ENCODE peak calls at places on chromosomes 12 and 14, in seven cellular contexts. M is lower lobe of right lung, N is psoas muscle, V is stomach, X is right lobe of liver, F is endothelial cell of umbilical vein, W is uterus. H is an unnamed sample. For H3K36me3, the result is how much of the 10 kb centered on the place peaks cover.

GRCh38 chr12:109910969-109911348 is 10.9 kb downstream of the TCHP start:
- DNase-seq in M (peak), N (no peak), V (no peak), X (no peak), F (no peak), W (no peak), H (no peak)

GRCh38 chr12:67704071-67704470 is 55.5 kb downstream of the DYRK2 start:
- DNase-seq in M (no peak), N (no peak), V (no peak), X (no peak), F (no peak), W (no peak), H (no peak)

GRCh38 chr14:99120147-99121026 is 151.6 kb downstream of the BCL11B start:
- DNase-seq in M (no peak), N (no peak), V (peak), X (no peak), F (no peak), W (no peak), H (no peak)

GRCh38 chr12:78674311-78675085 is 190.1 kb upstream of the SYT1 start:
- DNase-seq in M (no peak), N (no peak), V (no peak), X (no peak), F (no peak), W (no peak), H (no peak)

GRCh38 chr14:22476005-22476751 is 112.8 kb downstream of the DAD1 start:
- DNase-seq in M (no peak), N (no peak), V (no peak), X (no peak), F (no peak), W (no peak), H (no peak)

GRCh38 chr12:6336859-6337744 is 4.8 kb downstream of the TNFRSF1A start:
- DNase-seq in M (no peak), N (no peak), V (no peak), X (peak), F (peak), W (peak), H (no peak)

GRCh38 chr14:26621366-26621765 is 23.5 kb upstream of the NOVA1 start:
- DNase-seq in M (no peak), N (no peak), V (no peak), X (no peak), F (no peak), W (no peak), H (no peak)

GRCh38 chr14:50619569-50620141 is 48.5 kb downstream of the SAV1 start:
- DNase-seq in M (no peak), N (no peak), V (no peak), X (no peak), F (peak), W (no peak), H (no peak)

GRCh38 chr12:91483471-91483985 is 300.9 kb upstream of the DCN start:
- DNase-seq in M (no peak), N (no peak), V (no peak), X (no peak), F (no peak), W (no peak), H (no peak)

GRCh38 chr14:95229749-95230148 is 72.4 kb upstream of the DICER1 start:
- DNase-seq in M (no peak), N (no peak), V (no peak), X (no peak), F (no peak), W (no peak), H (no peak)

GRCh38 chr12:5965950-5966383 is 20.9 kb upstream of the ANO2 start:
- DNase-seq in M (peak), N (no peak), V (peak), X (peak), F (peak), W (no peak), H (no peak)

GRCh38 chr12:109065154-109065852 is 12.9 kb downstream of the USP30 start:
- DNase-seq in M (no peak), N (no peak), V (no peak), X (peak), F (no peak), W (no peak), H (no peak)

GRCh38 chr14:101358320-101358569 is 203.1 kb upstream of the DIO3 start:
- DNase-seq in M (no peak), N (no peak), V (no peak), X (no peak), F (no peak), W (peak), H (no peak)

GRCh38 chr14:69657961-69658360 is 46.6 kb downstream of the SUSD6 start:
- DNase-seq in M (peak), N (no peak), V (peak), X (peak), F (no peak), W (no peak), H (peak)

DNA sequence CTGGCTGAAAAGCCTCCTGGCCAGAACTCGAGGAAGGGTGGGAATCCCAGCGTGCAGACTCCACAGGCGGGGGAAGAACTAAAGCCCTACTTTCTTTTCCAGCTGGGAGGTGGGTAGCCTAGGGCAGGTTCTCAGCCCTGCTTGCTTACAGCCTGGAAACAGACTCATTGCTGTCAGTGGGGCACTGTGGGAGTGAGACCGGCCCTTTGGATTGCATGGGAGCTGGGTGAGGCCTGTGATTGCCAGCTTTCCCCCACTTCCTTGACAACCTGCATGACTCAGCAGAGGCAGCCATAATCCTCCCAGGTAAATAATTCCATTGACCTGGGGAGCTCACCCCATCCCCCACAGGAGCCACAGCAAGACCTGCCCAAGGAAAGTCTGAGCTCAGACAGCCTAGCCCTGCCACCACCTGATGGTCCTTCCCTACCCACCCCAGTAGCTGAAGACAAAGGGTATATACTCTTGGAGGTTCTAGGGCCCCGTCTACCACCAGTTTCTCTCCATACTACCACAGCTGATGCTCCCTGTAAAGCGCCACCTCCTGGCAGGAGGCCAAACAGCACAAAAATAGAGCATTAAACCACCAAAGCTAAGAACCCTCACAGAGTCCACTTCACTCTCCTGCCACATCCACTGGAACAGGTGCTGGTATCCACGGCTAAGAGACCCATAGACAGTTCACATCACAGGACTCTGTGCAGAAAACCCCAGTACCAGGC is 294.1 kb downstream of the SEC23A start:
- DNase-seq in M (no peak), N (no peak), V (peak), X (no peak), F (no peak), W (no peak), H (peak)
- TF ChIP-seq CTCF in M (no peak), N (no peak), V (no peak), X (no peak), F (no peak), W (no peak), H (peak)

GRCh38 chr14:24504425-24504824 is 3.6 kb downstream of the CMA1 start:
- DNase-seq in M (no peak), N (no peak), V (no peak), X (no peak), F (no peak), W (no peak), H (no peak)
- H3K4me3 ChIP-seq in M (no peak), N (no peak), V (no peak), X (no peak), F (no peak), W (no peak), H (no peak)

GRCh38 chr14:96304956-96305355 is 48.9 kb downstream of the BDKRB1 start:
- DNase-seq in M (no peak), N (no peak), V (no peak), X (no peak), F (no peak), W (no peak), H (no peak)
- H3K36me3 ChIP-seq in M (half or more), N (under half), V (under half), X (under half), F (under half), W (under half), H (half or more)

GRCh38 chr12:27709932-27710591 is 570 bp upstream of the MRPS35 start:
- DNase-seq in M (no peak), N (no peak), V (no peak), X (peak), F (peak), W (peak), H (no peak)

GRCh38 chr12:27707216-27707615 is 3.4 kb upstream of the MRPS35 start:
- DNase-seq in M (no peak), N (no peak), V (no peak), X (no peak), F (no peak), W (no peak), H (no peak)

GRCh38 chr12:27703720-27704452 is 6.7 kb upstream of the MRPS35 start:
- DNase-seq in M (peak), N (peak), V (peak), X (peak), F (peak), W (peak), H (no peak)

GRCh38 chr12:27709212-27709931 is 1.3 kb upstream of the MRPS35 start:
- DNase-seq in M (no peak), N (no peak), V (no peak), X (no peak), F (no peak), W (no peak), H (no peak)

DNA sequence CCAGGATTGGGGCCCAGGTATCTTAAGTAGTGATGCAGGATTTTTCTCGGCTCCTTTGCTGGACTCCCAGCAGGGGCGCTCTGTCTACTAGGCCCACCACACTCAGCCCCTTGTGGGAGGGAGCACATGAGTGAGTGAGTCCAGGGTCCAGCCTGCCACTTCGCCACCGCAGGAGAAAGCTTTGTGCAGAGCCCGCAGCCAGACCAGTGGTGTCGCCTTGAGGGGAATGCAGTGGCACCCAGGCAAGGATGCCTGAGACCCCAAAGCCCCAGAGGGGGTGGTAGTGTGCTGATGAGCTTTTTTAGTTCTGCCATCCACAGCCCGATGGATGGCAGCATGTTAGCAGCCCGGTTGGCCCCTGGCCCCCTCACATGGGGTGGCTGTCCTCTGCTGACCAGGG is 5.4 kb upstream of the MRPS35 start:
- DNase-seq in M (no peak), N (no peak), V (no peak), X (no peak), F (no peak), W (no peak), H (no peak)
- TF ChIP-seq CTCF in M (no peak), N (no peak), V (no peak), X (no peak), F (no peak), W (no peak), H (no peak)

DNA sequence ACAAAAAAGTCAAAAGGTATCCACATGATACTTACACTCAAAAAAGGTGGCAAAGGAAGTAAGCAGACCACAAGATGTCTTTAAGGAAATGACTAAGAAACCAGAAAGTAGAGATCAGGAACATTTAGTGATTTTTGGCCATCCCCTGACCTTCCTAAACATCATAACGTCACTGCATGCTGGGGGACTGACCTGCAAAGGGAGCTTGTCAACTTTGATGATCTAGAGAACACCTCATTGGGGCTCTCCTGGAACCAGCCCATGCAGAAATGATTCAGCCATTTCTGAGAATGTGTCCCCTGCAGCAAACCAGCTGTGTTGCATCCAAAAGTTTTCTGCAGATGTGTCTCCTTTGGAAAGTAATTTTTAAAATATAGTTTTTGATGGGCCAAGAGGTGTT is 152.2 kb upstream of the RASSF8 start:
- DNase-seq in M (no peak), N (no peak), V (no peak), X (no peak), F (no peak), W (no peak), H (no peak)
- H3K4me3 ChIP-seq in M (no peak), N (no peak), V (no peak), X (no peak), F (no peak), W (no peak), H (no peak)

GRCh38 chr14:64005822-64006221 is 153.0 kb downstream of the SYNE2 start:
- DNase-seq in M (no peak), N (no peak), V (no peak), X (no peak), F (no peak), W (no peak), H (no peak)
- H3K36me3 ChIP-seq in M (half or more), N (under half), V (under half), X (under half), F (under half), W (under half), H (under half)

GRCh38 chr12:103886398-103886797 is 43.8 kb upstream of the HSP90B1 start:
- DNase-seq in M (no peak), N (no peak), V (no peak), X (no peak), F (no peak), W (no peak), H (no peak)

GRCh38 chr12:103884316-103884715 is 43.3 kb upstream of the NT5DC3 start:
- DNase-seq in M (no peak), N (no peak), V (no peak), X (no peak), F (peak), W (no peak), H (no peak)

GRCh38 chr12:103882861-103883596 is 42.0 kb upstream of the NT5DC3 start:
- DNase-seq in M (no peak), N (no peak), V (no peak), X (no peak), F (no peak), W (no peak), H (no peak)

DNA sequence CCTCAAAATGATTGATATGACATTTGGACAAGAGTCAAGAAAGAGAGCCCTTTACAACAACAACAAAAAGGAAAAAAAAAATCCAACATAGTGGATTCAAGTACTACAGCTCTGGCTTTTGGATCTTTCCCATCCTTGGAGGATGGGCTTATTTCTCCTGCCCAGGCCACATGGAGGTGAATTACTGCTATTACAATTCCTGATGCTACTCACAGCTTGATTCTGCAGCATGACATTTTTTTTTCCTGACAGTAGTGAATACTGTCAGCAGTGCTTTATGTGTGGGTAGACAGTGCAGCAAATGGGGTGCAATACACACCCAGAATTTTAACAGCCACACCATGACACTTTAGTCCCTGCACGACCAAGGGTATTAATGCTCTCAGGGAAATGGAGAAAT is 42.5 kb upstream of the HSP90B1 start:
- DNase-seq in M (no peak), N (no peak), V (no peak), X (no peak), F (no peak), W (no peak), H (no peak)
- TF ChIP-seq CTCF in M (no peak), N (no peak), V (no peak), X (no peak), F (no peak), W (no peak), H (no peak)

DNA sequence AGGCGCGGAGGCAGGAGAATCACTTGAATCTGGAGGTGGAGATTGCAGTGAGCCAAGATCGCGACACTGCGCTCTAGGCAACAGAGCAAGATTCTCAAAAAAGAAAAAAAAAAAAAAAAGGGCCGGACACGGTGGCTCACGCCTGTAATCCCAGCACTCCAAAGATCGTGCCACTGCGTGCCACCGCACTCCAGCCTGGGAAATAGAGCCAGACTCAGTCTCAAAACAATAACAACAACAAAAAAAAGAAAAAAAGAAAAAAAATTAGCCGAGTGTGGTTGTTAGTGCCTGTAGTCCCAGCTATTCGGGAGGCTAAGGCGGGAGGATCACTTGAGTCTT is 470 bp upstream of the RPL6 start:
- DNase-seq in M (no peak), N (no peak), V (no peak), X (no peak), F (no peak), W (no peak), H (no peak)
- H3K4me3 ChIP-seq in M (no peak), N (peak), V (no peak), X (peak), F (no peak), W (no peak), H (no peak)